ENCODE peak calls at places on chromosomes 13 and 19, in five cellular contexts. T is CD8-positive, alpha-beta T cell; S is CD4-positive, CD25-positive, alpha-beta regulatory T cell; V is psoas muscle; H is CD4-positive, alpha-beta T cell. C is an unnamed sample. For H3K27me3, the result is how much of the 10 kb centered on the place peaks cover.

GRCh38 chr13:30154531-30154930 is 152.8 kb downstream of the KATNAL1 start:
- DNase-seq in V (no peak), S (no peak), T (no peak), H (no peak), C (no peak)

GRCh38 chr19:33477781-33478180 is 43.8 kb downstream of the PEPD start:
- DNase-seq in V (no peak), H (no peak), S (no peak), T (no peak), C (no peak)

GRCh38 chr19:7998081-7998480 is 7.4 kb downstream of the ELAVL1 start:
- DNase-seq in V (no peak), H (no peak), T (no peak), S (no peak), C (no peak)

GRCh38 chr13:50467156-50467814 is 376.2 kb downstream of the DLEU7 start:
- DNase-seq in S (no peak), T (no peak), H (no peak), V (no peak), C (no peak)

GRCh38 chr19:11422163-11423068 is 3.3 kb upstream of the RGL3 start:
- DNase-seq in S (peak), V (peak), H (peak), T (peak), C (peak)

GRCh38 chr13:92767468-92767867 is 459.1 kb upstream of the GPC6 start:
- DNase-seq in V (no peak), S (no peak), H (no peak), T (no peak), C (no peak)

GRCh38 chr13:24208314-24208713 is 47.8 kb downstream of the SPATA13 start:
- DNase-seq in H (no peak), S (no peak), V (no peak), T (no peak), C (peak)

GRCh38 chr13:44546164-44546563 is 30.0 kb downstream of the TSC22D1 start:
- DNase-seq in S (no peak), T (no peak), V (no peak), H (no peak), C (no peak)

GRCh38 chr19:5147971-5148793 is 179.3 kb downstream of the KDM4B start:
- DNase-seq in H (no peak), S (no peak), V (peak), T (peak), C (peak)

GRCh38 chr13:73513751-73514150 is 454.9 kb downstream of the KLF5 start:
- DNase-seq in H (no peak), T (no peak), S (no peak), V (no peak), C (no peak)

GRCh38 chr13:25172303-25172630 is 179 bp upstream of the AMER2 start:
- DNase-seq in V (no peak), T (no peak), H (no peak), S (no peak), C (no peak)

GRCh38 chr13:97975851-97976550 is 22.5 kb downstream of the IPO5 start:
- DNase-seq in H (peak), T (peak), S (peak), V (peak), C (peak)

GRCh38 chr13:97976551-97977375 is 23.3 kb downstream of the IPO5 start:
- DNase-seq in H (no peak), T (peak), S (no peak), V (no peak), C (no peak)

GRCh38 chr13:97977376-97977705 is 23.9 kb downstream of the IPO5 start:
- DNase-seq in H (no peak), V (no peak), S (peak), T (no peak), C (no peak)

GRCh38 chr13:97974773-97975172 is 21.3 kb downstream of the IPO5 start:
- DNase-seq in H (no peak), V (no peak), S (no peak), T (no peak), C (no peak)

DNA sequence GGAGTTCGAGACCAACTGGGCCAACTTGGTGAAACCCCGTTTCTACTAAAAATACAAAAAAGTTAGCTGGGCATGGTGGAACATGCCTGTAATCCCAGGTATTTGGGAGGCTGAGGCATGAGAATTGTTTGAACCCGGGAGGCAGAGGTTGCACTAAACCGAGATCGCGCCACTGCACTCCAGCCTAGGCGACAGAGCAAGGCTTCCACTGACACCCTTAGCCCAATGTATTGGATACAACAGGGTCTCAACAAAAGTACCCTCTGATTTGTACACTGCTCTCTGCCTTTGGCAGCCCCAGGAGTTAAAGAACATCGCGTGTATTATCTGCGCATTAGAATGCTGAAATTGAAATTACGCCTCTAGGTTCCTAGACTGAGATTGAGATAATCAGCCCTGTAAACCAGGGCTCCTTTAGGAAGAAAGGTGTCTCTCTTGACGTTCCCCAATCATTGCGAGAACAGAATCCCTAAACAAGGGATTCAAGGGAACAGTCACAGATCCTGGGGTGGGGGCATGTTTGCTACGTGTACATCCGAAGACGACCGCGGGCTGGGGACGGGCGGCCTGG is 21.9 kb downstream of the IPO5 start:
- DNase-seq in H (no peak), T (no peak), V (no peak), S (no peak), C (no peak)
- H3K27me3 ChIP-seq in H (under half), T (under half), V (under half), S (under half), C (under half)

GRCh38 chr13:34044041-34044440 is 226.1 kb downstream of the RFC3 start:
- DNase-seq in T (no peak), V (no peak), H (no peak), S (no peak), C (no peak)
- H3K27ac ChIP-seq in T (no peak), V (no peak), H (no peak), S (no peak), C (no peak)

GRCh38 chr19:45969676-45970075 is 4.0 kb downstream of the NOVA2 start:
- DNase-seq in T (no peak), H (no peak), V (no peak), S (no peak), C (no peak)

GRCh38 chr19:45973564-45974338 is at the start of gene NOVA2:
- DNase-seq in S (peak), T (no peak), V (peak), H (no peak), C (peak)

GRCh38 chr19:45972944-45973525 is 630 bp downstream of the NOVA2 start:
- DNase-seq in V (no peak), T (no peak), S (no peak), H (no peak), C (no peak)

GRCh38 chr19:45971260-45971902 is 2.3 kb downstream of the NOVA2 start:
- DNase-seq in S (no peak), H (no peak), T (no peak), V (no peak), C (no peak)

DNA sequence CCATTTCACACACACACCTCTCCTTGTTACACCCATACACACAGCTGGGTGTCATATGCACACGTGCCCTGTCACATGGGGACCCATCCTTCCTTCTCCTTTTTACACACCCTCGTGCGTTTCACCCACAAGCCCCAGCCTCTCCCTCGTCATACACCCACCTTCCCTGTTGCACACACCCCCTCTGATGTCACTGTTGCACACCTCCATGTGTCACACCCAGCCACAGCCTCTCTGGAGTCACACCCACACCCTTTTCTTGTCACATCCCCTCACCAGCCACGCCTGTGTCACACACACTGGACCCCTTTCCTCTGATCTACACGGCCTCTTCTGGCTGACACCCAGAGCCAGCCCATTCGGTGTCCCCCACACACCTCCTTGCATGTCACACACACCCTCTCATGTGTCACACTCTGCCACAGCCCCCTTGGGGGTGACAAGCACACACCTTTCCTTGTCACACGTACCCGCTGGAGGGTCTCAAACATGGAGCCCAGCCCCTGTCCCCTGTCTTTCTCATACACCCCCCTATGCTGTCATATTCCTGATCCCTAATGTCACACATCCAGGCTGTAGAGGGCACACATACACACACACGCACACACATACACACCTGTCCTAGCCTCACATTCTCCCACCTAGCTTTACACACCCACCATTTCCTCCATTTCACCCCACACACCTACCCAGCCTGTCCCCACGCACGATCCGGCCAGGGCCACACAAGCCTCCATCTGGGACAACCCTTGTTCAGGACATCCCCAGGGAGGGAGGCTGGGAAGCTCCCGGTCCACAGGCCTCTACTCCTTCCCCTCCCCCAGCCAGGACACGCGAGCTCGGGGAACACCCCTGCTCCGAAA is 1.4 kb downstream of the NOVA2 start:
- DNase-seq in S (peak), V (no peak), T (peak), H (peak), C (no peak)
- H3K27me3 ChIP-seq in S (under half), V (half or more), T (under half), H (half or more), C (under half)

GRCh38 chr19:39845621-39846175 is 481 bp downstream of the FBL start:
- DNase-seq in H (no peak), V (no peak), T (no peak), S (no peak), C (no peak)

GRCh38 chr19:39848392-39848791 is 2.2 kb upstream of the FBL start:
- DNase-seq in S (no peak), V (no peak), H (no peak), T (no peak), C (no peak)

GRCh38 chr19:39847525-39847924 is 1.3 kb upstream of the FBL start:
- DNase-seq in S (no peak), T (no peak), H (no peak), V (no peak), C (no peak)

GRCh38 chr19:39846176-39846677 is at the start of gene FBL:
- DNase-seq in S (peak), H (peak), T (peak), V (peak), C (peak)

GRCh38 chr19:39846678-39847486 is 703 bp upstream of the FBL start:
- DNase-seq in T (no peak), S (no peak), H (no peak), V (no peak), C (no peak)
- H3K27ac ChIP-seq in T (peak), S (peak), H (peak), V (peak), C (peak)